ENCODE peak calls at places on chromosomes 2 and 18, in six cellular contexts. H, S, I, L, O and C are unnamed samples.

GRCh38 chr18:77209587-77209986 is 40.1 kb upstream of the GALR1 start:
- DNase-seq in H (no peak), S (no peak), I (no peak), L (no peak), O (no peak), C (no peak)

GRCh38 chr2:197107291-197108269 is 181.1 kb upstream of the PGAP1 start:
- DNase-seq in H (no peak), S (no peak), I (no peak), L (no peak), O (no peak), C (no peak)

GRCh38 chr18:38413202-38413601 is 847.6 kb upstream of the CELF4 start:
- DNase-seq in H (no peak), S (no peak), I (no peak), L (no peak), O (no peak), C (no peak)

GRCh38 chr2:103792039-103792438 is 1030.2 kb downstream of the TMEM182 start:
- DNase-seq in H (no peak), S (no peak), I (no peak), L (peak; percentile 60), O (no peak), C (no peak)

GRCh38 chr18:44803019-44803650 is 122.4 kb downstream of the SETBP1 start:
- DNase-seq in H (no peak), S (no peak), I (no peak), L (no peak), O (peak; percentile 15), C (no peak)

GRCh38 chr2:128346811-128347558 is 28.3 kb upstream of the HS6ST1 start:
- DNase-seq in H (no peak), S (no peak), I (no peak), L (no peak), O (no peak), C (no peak)

GRCh38 chr18:7023581-7023980 is 94.0 kb downstream of the LAMA1 start:
- DNase-seq in H (no peak), S (no peak), I (no peak), L (no peak), O (no peak), C (no peak)

GRCh38 chr2:101330253-101330921 is 21.9 kb upstream of the RNF149 start:
- DNase-seq in H (no peak), S (no peak), I (no peak), L (no peak), O (peak; percentile 92), C (no peak)

GRCh38 chr2:207248702-207249355 is 83.1 kb upstream of the KLF7 start:
- DNase-seq in H (no peak), S (no peak), I (no peak), L (no peak), O (no peak), C (no peak)

GRCh38 chr2:33372940-33373553 is 103.4 kb upstream of the RASGRP3 start:
- DNase-seq in H (peak; percentile 19), S (no peak), I (peak; percentile 58), L (no peak), O (peak; percentile 45), C (peak; percentile 11)

GRCh38 chr2:144475596-144475995 is 44.3 kb downstream of the ZEB2 start:
- DNase-seq in H (no peak), S (no peak), I (no peak), L (no peak), O (no peak), C (no peak)

GRCh38 chr2:69572640-69573039 is 70.9 kb downstream of the AAK1 start:
- DNase-seq in H (no peak), S (no peak), I (no peak), L (no peak), O (no peak), C (no peak)

GRCh38 chr2:68877079-68877772 is 6.0 kb upstream of the BMP10 start:
- DNase-seq in H (no peak), S (no peak), I (no peak), L (no peak), O (no peak), C (no peak)

GRCh38 chr2:139099721-139100120 is 319.5 kb upstream of the NXPH2 start:
- DNase-seq in H (no peak), S (no peak), I (no peak), L (no peak), O (no peak), C (no peak)

GRCh38 chr2:238946586-238947242 is 98.8 kb downstream of the TWIST2 start:
- DNase-seq in H (no peak), S (no peak), I (no peak), L (peak; percentile 19), O (no peak), C (no peak)

GRCh38 chr18:66795011-66795410 is 191.1 kb upstream of the CDH19 start:
- DNase-seq in H (no peak), S (no peak), I (no peak), L (no peak), O (no peak), C (no peak)

GRCh38 chr2:28901841-28902240 is 7.4 kb downstream of the WDR43 start:
- DNase-seq in H (no peak), S (no peak), I (no peak), L (no peak), O (no peak), C (no peak)

GRCh38 chr2:113851640-113852039 is 38.2 kb upstream of the ACTR3 start:
- DNase-seq in H (no peak), S (no peak), I (no peak), L (no peak), O (no peak), C (no peak)

GRCh38 chr2:221530653-221531037 is 41.5 kb downstream of the EPHA4 start:
- DNase-seq in H (no peak), S (no peak), I (no peak), L (no peak), O (no peak), C (no peak)

GRCh38 chr2:97728091-97728596 is 14.8 kb downstream of the ZAP70 start:
- DNase-seq in H (no peak), S (no peak), I (no peak), L (no peak), O (no peak), C (no peak)

GRCh38 chr2:239238381-239238780 is 162.4 kb downstream of the HDAC4 start:
- DNase-seq in H (no peak), S (no peak), I (no peak), L (no peak), O (no peak), C (no peak)

GRCh38 chr18:35344736-35345459 is 678 bp upstream of the ZNF24 start:
- DNase-seq in H (no peak), S (no peak), I (no peak), L (no peak), O (no peak), C (no peak)

GRCh38 chr18:32714571-32715148 is 58.2 kb downstream of the KLHL14 start:
- DNase-seq in H (peak; percentile 12), S (peak; percentile 18), I (no peak), L (peak; percentile 56), O (peak; percentile 79), C (peak; percentile 3)

GRCh38 chr2:38187416-38188127 is 111.6 kb upstream of the CYP1B1 start:
- DNase-seq in H (no peak), S (no peak), I (no peak), L (no peak), O (no peak), C (no peak)

GRCh38 chr2:215189393-215189792 is 51.0 kb upstream of the ABCA12 start:
- DNase-seq in H (no peak), S (no peak), I (no peak), L (no peak), O (no peak), C (no peak)

GRCh38 chr18:79507546-79508480 is 112.1 kb downstream of the NFATC1 start:
- DNase-seq in H (no peak), S (no peak), I (peak; percentile 9), L (no peak), O (no peak), C (no peak)

GRCh38 chr2:109510136-109511028 is 103.4 kb downstream of the SEPTIN10 start:
- DNase-seq in H (peak; percentile 27), S (peak; percentile 80), I (peak; percentile 79), L (peak; percentile 88), O (peak; percentile 75), C (peak; percentile 72)

GRCh38 chr2:127776122-127776780 is 34.7 kb downstream of the WDR33 start:
- DNase-seq in H (no peak), S (no peak), I (no peak), L (no peak), O (peak; percentile 39), C (no peak)

GRCh38 chr2:236569593-236569973 is at the start of gene ACKR3:
- DNase-seq in H (peak; percentile 89), S (peak; percentile 73), I (no peak), L (peak; percentile 68), O (peak; percentile 41), C (peak; percentile 63)

GRCh38 chr2:88055436-88056128 is at the start of gene KRCC1:
- DNase-seq in H (peak; percentile 88), S (peak; percentile 87), I (peak; percentile 94), L (peak; percentile 93), O (peak; percentile 94), C (peak; percentile 85)

GRCh38 chr2:55277310-55277709 is 8.3 kb upstream of the MTIF2 start:
- DNase-seq in H (no peak), S (no peak), I (no peak), L (no peak), O (peak; percentile 7), C (no peak)

GRCh38 chr2:207121784-207122183 is 44.0 kb downstream of the KLF7 start:
- DNase-seq in H (no peak), S (no peak), I (no peak), L (no peak), O (no peak), C (no peak)

GRCh38 chr2:191952515-191953270 is 105.8 kb upstream of the CAVIN2 start:
- DNase-seq in H (no peak), S (no peak), I (no peak), L (no peak), O (no peak), C (no peak)

GRCh38 chr2:19574788-19575260 is 216.4 kb upstream of the OSR1 start:
- DNase-seq in H (no peak), S (no peak), I (no peak), L (no peak), O (no peak), C (no peak)
- TF ChIP-seq TAF1 in H (no peak), S (no peak), I (no peak), L (no peak), O (no peak), C (no peak)

GRCh38 chr2:61764035-61764800 is 89.6 kb downstream of the FAM161A start:
- DNase-seq in H (peak; percentile 93), S (peak; percentile 76), I (peak; percentile 97), L (peak; percentile 94), O (peak; percentile 89), C (peak; percentile 77)
- TF ChIP-seq POLR2A in H (peak; percentile 93), S (peak; percentile 88), I (peak; percentile 91), L (peak; percentile 54), O (peak; percentile 86), C (peak; percentile 87)

DNA sequence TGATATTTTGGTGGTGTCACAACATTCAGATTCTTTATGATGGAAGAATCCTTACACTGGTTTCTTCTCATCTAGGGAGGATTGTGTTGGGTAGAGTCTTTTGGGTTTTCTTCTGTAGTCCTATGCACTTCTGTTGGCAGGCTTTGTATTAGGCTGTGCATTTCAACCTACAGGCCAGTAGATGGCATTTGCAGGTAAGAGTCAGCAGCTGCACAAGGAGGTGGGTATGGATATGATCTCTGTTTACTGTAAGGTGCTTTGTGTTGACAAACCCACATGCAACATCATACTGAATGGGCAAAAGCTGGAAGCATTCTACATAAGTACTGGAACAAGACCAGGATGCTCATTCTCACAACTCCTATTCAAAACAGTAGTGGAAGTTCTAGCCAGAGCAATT is 656.8 kb downstream of the METTL4 start:
- DNase-seq in H (no peak), S (peak; percentile 3), I (no peak), L (no peak), O (peak; percentile 1), C (no peak)
- TF ChIP-seq TAF1 in H (no peak), S (no peak), I (no peak), L (no peak), O (no peak), C (no peak)

GRCh38 chr2:124626993-124627392 is 601.9 kb downstream of the CNTNAP5 start:
- DNase-seq in H (no peak), S (no peak), I (no peak), L (no peak), O (no peak), C (no peak)
- TF ChIP-seq POLR2A in H (no peak), S (no peak), I (no peak), L (no peak), O (no peak), C (no peak)